ENCODE peak calls at places on chromosome 2, in four cellular contexts. W is COR-L47; B is body of pancreas; P is CD4-positive, alpha-beta T cell. E is an unnamed sample.

GRCh38 chr2:13611939-13612338 is 895.2 kb downstream of the TRIB2 start:
- DNase-seq in W (no peak), B (no peak), P (no peak), E (no peak)

GRCh38 chr2:188235364-188235763 is 56.3 kb upstream of the GULP1 start:
- DNase-seq in W (no peak), B (no peak), P (no peak), E (no peak)

GRCh38 chr2:177332041-177332991 is 60.3 kb upstream of the AGPS start:
- DNase-seq in W (peak), B (peak), P (peak), E (no peak)

GRCh38 chr2:241775223-241776177 is 1.1 kb upstream of the GAL3ST2 start:
- DNase-seq in W (no peak), B (no peak), P (no peak), E (no peak)

GRCh38 chr2:15939556-15939853 is 845 bp upstream of the MYCN start:
- DNase-seq in W (no peak), B (peak), P (no peak), E (no peak)

GRCh38 chr2:78839259-78839658 is 186.2 kb upstream of the REG3G start:
- DNase-seq in W (no peak), B (no peak), P (no peak), E (no peak)

GRCh38 chr2:180980943-180981898 is 816 bp downstream of the UBE2E3 start:
- DNase-seq in W (peak), B (peak), P (no peak), E (no peak)

GRCh38 chr2:44053052-44053451 is 57.3 kb upstream of the LRPPRC start:
- DNase-seq in W (no peak), B (no peak), P (no peak), E (no peak)

GRCh38 chr2:85390941-85391669 is 19.1 kb downstream of the CAPG start:
- DNase-seq in W (no peak), B (peak), P (peak), E (no peak)

GRCh38 chr2:152861349-152861942 is 143.0 kb downstream of the ARL6IP6 start:
- DNase-seq in W (peak), B (peak), P (no peak), E (no peak)

GRCh38 chr2:143282684-143283083 is 153.5 kb downstream of the ARHGAP15 start:
- DNase-seq in W (no peak), B (no peak), P (no peak), E (no peak)

GRCh38 chr2:11621465-11621864 is 48.5 kb downstream of the NTSR2 start:
- DNase-seq in W (no peak), B (no peak), P (no peak), E (no peak)